ENCODE peak calls at places on chromosomes 6 and 20, in six cellular contexts. J is dermis blood vessel endothelial cell, D is SJSA1, W is HCT116, M is brain microvascular endothelial cell, X is mucosa of gallbladder. U is an unnamed sample.

GRCh38 chr20:58228484-58229197 is at the start of gene ANKRD60:
- DNase-seq in J (peak), D (no peak), W (no peak), M (peak), X (no peak), U (no peak)

GRCh38 chr20:20763652-20764051 is 51.2 kb upstream of the RALGAPA2 start:
- DNase-seq in J (no peak), D (no peak), W (no peak), M (no peak), X (no peak), U (no peak)

GRCh38 chr6:148064406-148065134 is 278.1 kb upstream of the SASH1 start:
- DNase-seq in J (peak), D (peak), W (no peak), M (peak), X (no peak), U (no peak)

GRCh38 chr20:16279320-16279719 is 293.9 kb downstream of the KIF16B start:
- DNase-seq in J (no peak), D (no peak), W (no peak), M (no peak), X (no peak), U (no peak)

GRCh38 chr20:4633780-4634179 is 87.9 kb upstream of the PRND start:
- DNase-seq in J (peak), D (no peak), W (no peak), M (peak), X (peak), U (no peak)

GRCh38 chr6:46491789-46492547 is 719 bp upstream of the RCAN2 start:
- DNase-seq in J (peak), D (peak), W (peak), M (no peak), X (peak), U (no peak)

GRCh38 chr20:47741669-47742345 is 43.5 kb downstream of the SULF2 start:
- DNase-seq in J (peak), D (no peak), W (no peak), M (no peak), X (no peak), U (no peak)

GRCh38 chr6:131013495-131013894 is 49.5 kb downstream of the EPB41L2 start:
- DNase-seq in J (peak), D (no peak), W (no peak), M (peak), X (no peak), U (peak)

GRCh38 chr6:156912431-156912830 is 135.3 kb downstream of the ARID1B start:
- DNase-seq in J (no peak), D (no peak), W (no peak), M (no peak), X (no peak), U (no peak)

GRCh38 chr20:35556871-35557270 is 15.0 kb downstream of the ERGIC3 start:
- DNase-seq in J (no peak), D (no peak), W (no peak), M (no peak), X (no peak), U (no peak)

GRCh38 chr6:16619017-16619416 is 142.2 kb downstream of the ATXN1 start:
- DNase-seq in J (no peak), D (no peak), W (no peak), M (no peak), X (no peak), U (no peak)

GRCh38 chr20:2210646-2211556 is 84.9 kb upstream of the TGM3 start:
- DNase-seq in J (peak), D (no peak), W (no peak), M (peak), X (no peak), U (no peak)